ENCODE peak calls at places on chromosomes 4 and X, in eight cellular contexts. Y is AG09309, L is neural progenitor cell, G is tibial artery, A is NB4, K is A549, X is breast epithelium, J is endothelial cell. T is an unnamed sample.

GRCh38 chr4:149914521-149915115 is 99.0 kb upstream of the IQCM start:
- DNase-seq in L (peak; percentile 75), J (peak; percentile 73), K (peak; percentile 25), G (no peak), X (no peak), Y (peak; percentile 28), A (peak; percentile 55), T (no peak)

GRCh38 chr4:139841464-139842195 is 176.0 kb downstream of the MGST2 start:
- DNase-seq in J (no peak), Y (no peak), L (peak; percentile 45), G (no peak), X (no peak), K (no peak), A (no peak), T (no peak)

GRCh38 chr4:177008836-177009501 is 216.2 kb upstream of the VEGFC start:
- DNase-seq in X (no peak), J (no peak), G (no peak), K (no peak), Y (no peak), A (no peak), L (no peak), T (no peak)

GRCh38 chr4:90757529-90757928 is 630.3 kb downstream of the CCSER1 start:
- DNase-seq in L (no peak), J (no peak), A (no peak), Y (no peak), K (no peak), G (no peak), X (no peak), T (no peak)

GRCh38 chr4:3174371-3175338 is 74.3 kb upstream of the MSANTD1 start:
- DNase-seq in K (no peak), L (no peak), G (no peak), J (no peak), A (no peak), X (no peak), Y (no peak), T (no peak)

GRCh38 chrX:149908308-149908707 is 21.1 kb upstream of the HSFX4 start:
- DNase-seq in L (no peak), K (no peak), J (no peak), Y (no peak), A (no peak), G (no peak), X (no peak), T (no peak)

GRCh38 chrX:133966199-133966598 is 19.2 kb downstream of the GPC3 start:
- DNase-seq in L (no peak), K (no peak), G (no peak), Y (no peak), X (no peak), J (no peak), A (no peak), T (no peak)

GRCh38 chrX:118116308-118117068 is at the start of gene KLHL13:
- DNase-seq in A (peak; percentile 54), Y (no peak), G (peak; percentile 65), X (peak; percentile 30), L (peak; percentile 75), J (peak; percentile 25), K (peak; percentile 15), T (peak; percentile 62)

GRCh38 chr4:104750008-104750407 is 255.3 kb upstream of the CXXC4 start:
- DNase-seq in X (no peak), J (no peak), G (no peak), Y (no peak), L (no peak), K (no peak), A (no peak), T (no peak)

GRCh38 chrX:50799531-50799961 is 14.4 kb downstream of the SHROOM4 start:
- DNase-seq in G (no peak), J (no peak), K (no peak), X (no peak), Y (no peak), L (no peak), A (peak; percentile 4), T (no peak)

GRCh38 chrX:134679226-134679625 is 21.0 kb upstream of the PLAC1 start:
- DNase-seq in X (no peak), G (no peak), J (no peak), L (no peak), A (no peak), Y (no peak), K (no peak), T (no peak)

GRCh38 chrX:153981771-153982533 is 9.4 kb downstream of the TMEM187 start:
- DNase-seq in K (no peak), G (no peak), L (no peak), J (no peak), Y (no peak), A (peak; percentile 93), X (no peak), T (no peak)

GRCh38 chrX:13933851-13934250 is 95.8 kb downstream of the GEMIN8 start:
- DNase-seq in A (no peak), G (no peak), J (no peak), X (no peak), Y (no peak), L (no peak), K (no peak), T (no peak)

GRCh38 chr4:14855719-14856075 is 146.6 kb upstream of the CPEB2 start:
- DNase-seq in L (no peak), G (no peak), J (no peak), Y (no peak), K (no peak), A (no peak), X (no peak), T (no peak)

GRCh38 chr4:121898150-121898549 is 27.9 kb upstream of the BBS7 start:
- DNase-seq in L (peak; percentile 29), G (no peak), Y (no peak), A (peak; percentile 32), X (no peak), K (no peak), J (no peak), T (no peak)

GRCh38 chrX:115324194-115324593 is 34.7 kb downstream of the LUZP4 start:
- DNase-seq in X (no peak), L (no peak), K (no peak), Y (no peak), G (no peak), A (no peak), J (no peak), T (no peak)

GRCh38 chr4:1105662-1106061 is 7.7 kb downstream of the RNF212 start:
- DNase-seq in L (peak; percentile 80), G (no peak), K (no peak), A (no peak), X (no peak), Y (no peak), J (no peak), T (no peak)

GRCh38 chr4:154018659-154019058 is 229.8 kb upstream of the SFRP2 start:
- DNase-seq in J (peak; percentile 26), G (no peak), X (no peak), K (no peak), L (peak; percentile 80), Y (no peak), A (peak; percentile 11), T (no peak)

GRCh38 chr4:154029171-154029570 is 240.3 kb upstream of the SFRP2 start:
- DNase-seq in J (no peak), G (no peak), X (no peak), Y (no peak), K (no peak), L (no peak), A (no peak), T (no peak)

DNA sequence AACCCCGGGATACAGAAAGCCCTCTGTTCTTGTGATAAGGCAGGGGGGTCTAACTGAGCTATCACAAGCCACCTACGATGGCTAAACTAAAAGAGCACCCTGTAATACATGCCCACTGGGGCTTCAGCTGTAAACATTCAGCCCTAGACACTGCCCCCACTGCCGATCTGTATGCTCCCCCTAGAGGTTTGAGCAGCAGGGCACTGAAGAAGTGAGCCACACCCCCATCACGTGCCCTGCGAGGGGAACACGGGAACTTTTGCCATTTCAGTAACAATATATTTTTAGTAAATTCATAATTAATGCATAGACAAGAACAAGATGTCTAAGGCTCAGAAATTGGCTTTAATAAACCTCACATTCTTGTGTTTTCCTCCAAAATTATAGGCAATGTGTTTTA is 235.2 kb upstream of the SFRP2 start:
- DNase-seq in L (peak; percentile 13), G (no peak), Y (no peak), K (no peak), X (no peak), J (peak; percentile 36), A (peak; percentile 25), T (no peak)
- TF ChIP-seq CTCF in L (peak; percentile 45), G (no peak), Y (peak; percentile 34), K (no peak), X (peak; percentile 43), J (no peak), A (peak; percentile 26), T (no peak)

DNA sequence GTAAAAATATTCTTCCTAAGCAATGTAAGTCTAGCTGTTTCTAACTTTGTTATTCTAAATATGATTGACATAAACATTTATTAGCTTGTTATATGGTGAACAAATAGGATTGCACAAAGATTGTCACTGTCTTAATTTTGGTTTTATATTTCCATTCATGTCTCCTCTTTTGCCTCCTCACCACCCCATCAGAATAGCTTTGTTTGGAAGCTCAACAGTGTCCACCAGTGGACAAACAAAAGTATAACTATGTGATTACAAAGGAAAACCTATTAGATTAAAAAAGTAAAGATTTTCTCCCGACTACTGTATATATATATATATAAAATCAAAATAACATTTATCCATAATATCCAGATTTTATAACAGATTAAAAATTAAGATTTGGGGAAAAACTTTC is 468.2 kb downstream of the ZIC3 start:
- DNase-seq in X (no peak), J (no peak), K (no peak), L (peak; percentile 10), A (peak; percentile 5), G (no peak), Y (no peak), T (no peak)
- TF ChIP-seq CTCF in X (no peak), J (no peak), K (no peak), L (peak; percentile 49), A (no peak), G (no peak), Y (no peak), T (no peak)

DNA sequence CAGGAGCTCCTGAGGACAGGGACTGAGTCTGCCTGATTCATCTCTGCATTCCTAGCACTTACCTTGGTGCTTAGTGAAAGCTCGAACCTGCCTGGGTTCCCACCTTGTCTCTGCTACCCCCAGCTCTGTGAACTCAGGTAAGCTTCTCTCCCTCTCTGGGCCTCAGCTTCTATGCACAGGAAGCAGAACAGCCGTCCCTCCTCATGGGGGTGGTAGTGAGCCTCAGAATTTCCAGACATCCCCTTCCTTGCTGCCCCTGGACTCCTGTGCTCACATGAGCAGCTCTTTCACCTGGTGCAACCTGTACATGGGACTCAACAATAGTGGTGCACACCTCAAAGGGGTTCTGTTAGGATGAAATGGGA is 50.8 kb downstream of the HTRA3 start:
- DNase-seq in A (peak; percentile 50), K (no peak), J (no peak), L (no peak), Y (no peak), G (no peak), X (no peak), T (no peak)
- TF ChIP-seq CTCF in A (peak; percentile 53), K (no peak), J (no peak), L (peak; percentile 30), Y (peak; percentile 22), G (no peak), X (no peak), T (no peak)

GRCh38 chrX:95382799-95383198 is 1301.8 kb upstream of the DIAPH2 start:
- DNase-seq in J (no peak), X (no peak), Y (no peak), A (no peak), K (no peak), G (no peak), L (no peak), T (no peak)

DNA sequence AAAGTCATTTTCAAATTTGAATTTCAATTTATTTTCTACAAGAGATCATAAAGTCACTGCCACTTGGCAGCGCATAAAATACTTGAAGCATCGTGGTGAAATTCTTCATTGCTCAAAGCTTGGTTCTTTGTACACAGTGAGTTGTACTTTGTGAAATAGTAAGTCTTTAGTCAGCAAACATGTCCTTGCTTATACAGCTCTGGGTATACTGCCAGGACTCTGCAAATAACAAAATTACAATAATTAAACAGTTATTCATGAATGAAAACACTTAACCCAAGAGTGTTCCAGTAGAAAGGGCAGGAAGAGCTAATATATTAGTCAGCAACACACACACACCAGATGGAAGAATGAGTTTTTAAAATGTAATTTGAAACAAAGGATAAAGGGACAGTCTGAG is 1300.9 kb upstream of the DIAPH2 start:
- DNase-seq in G (no peak), L (no peak), A (no peak), K (no peak), Y (no peak), X (no peak), J (no peak), T (no peak)
- TF ChIP-seq CTCF in G (no peak), L (no peak), A (no peak), K (no peak), Y (no peak), X (no peak), J (no peak), T (no peak)

T was measured in suprapubic skin.